ENCODE peak calls at places on chromosomes 4 and X, in seven cellular contexts. F is heart right ventricle, X is left ventricle myocardium inferior, W is OCI-LY7, V is endothelial cell of umbilical vein, O is PC-3, Z is fibroblast of lung. U is an unnamed sample.

GRCh38 chr4:105179539-105180401 is 33.1 kb downstream of the TET2 start:
- DNase-seq in F (no peak), X (no peak), W (no peak), V (no peak), O (no peak), Z (peak), U (no peak)

GRCh38 chr4:116027311-116027710 is 913.9 kb upstream of the NDST4 start:
- DNase-seq in F (no peak), X (no peak), W (no peak), V (peak), O (peak), Z (no peak), U (no peak)

GRCh38 chr4:177761692-177762091 is 319.5 kb upstream of the AGA start:
- DNase-seq in F (no peak), X (no peak), W (no peak), V (no peak), O (no peak), Z (no peak), U (no peak)

GRCh38 chr4:68228568-68228967 is 16.9 kb downstream of the TMPRSS11B start:
- DNase-seq in F (no peak), X (no peak), W (no peak), V (no peak), O (no peak), Z (no peak), U (no peak)

GRCh38 chr4:128332086-128332485 is 44.5 kb upstream of the PGRMC2 start:
- DNase-seq in F (no peak), X (no peak), W (no peak), V (no peak), O (no peak), Z (peak), U (no peak)

GRCh38 chrX:71923516-71923915 is 12.9 kb downstream of the NHSL2 start:
- DNase-seq in F (no peak), X (no peak), W (no peak), V (no peak), O (no peak), Z (peak), U (no peak)

GRCh38 chr4:304987-305680 is at the start of gene ZNF732:
- DNase-seq in F (peak), X (peak), W (no peak), V (peak), O (no peak), Z (peak), U (no peak)

GRCh38 chrX:123797543-123798447 is 62.1 kb upstream of the XIAP start:
- DNase-seq in F (no peak), X (no peak), W (no peak), V (no peak), O (peak), Z (peak), U (no peak)

GRCh38 chr4:95045429-95045828 is 287.7 kb downstream of the BMPR1B start:
- DNase-seq in F (no peak), X (no peak), W (no peak), V (no peak), O (peak), Z (peak), U (no peak)

GRCh38 chr4:2259541-2260267 is 2.2 kb downstream of the MXD4 start:
- DNase-seq in F (no peak), X (peak), W (no peak), V (no peak), O (no peak), Z (no peak), U (no peak)

GRCh38 chr4:24971192-24971591 is 58.4 kb upstream of the CCDC149 start:
- DNase-seq in F (no peak), X (no peak), W (no peak), V (no peak), O (peak), Z (no peak), U (no peak)

GRCh38 chrX:104347860-104348259 is 93.1 kb upstream of the ESX1 start:
- DNase-seq in F (no peak), X (no peak), W (no peak), V (no peak), O (no peak), Z (peak), U (no peak)

GRCh38 chrX:133249659-133250058 is 31.5 kb upstream of the TFDP3 start:
- DNase-seq in F (no peak), X (no peak), W (no peak), V (no peak), O (peak), Z (peak), U (no peak)

GRCh38 chr4:52713456-52713937 is 37.7 kb downstream of the ERVMER34-1 start:
- DNase-seq in F (no peak), X (peak), W (peak), V (peak), O (peak), Z (peak), U (no peak)

GRCh38 chr4:150943126-150943525 is 72.0 kb downstream of the LRBA start:
- DNase-seq in F (no peak), X (no peak), W (no peak), V (peak), O (no peak), Z (no peak), U (no peak)

GRCh38 chr4:123232439-123232838 is 164.2 kb upstream of the SPRY1 start:
- DNase-seq in F (no peak), X (no peak), W (no peak), V (peak), O (peak), Z (peak), U (no peak)

GRCh38 chrX:119790977-119791436 is 423 bp downstream of the RPL39 start:
- DNase-seq in F (peak), X (no peak), W (peak), V (peak), O (peak), Z (peak), U (no peak)

GRCh38 chrX:2608638-2609430 is 82.3 kb upstream of the CD99 start:
- DNase-seq in F (peak), X (peak), W (peak), V (peak), O (peak), Z (peak), U (no peak)

GRCh38 chr4:105162123-105162796 is 15.6 kb downstream of the TET2 start:
- DNase-seq in F (no peak), X (no peak), W (no peak), V (no peak), O (no peak), Z (no peak), U (no peak)

GRCh38 chr4:88610771-88611170 is 18.5 kb downstream of the HERC3 start:
- DNase-seq in F (peak), X (peak), W (no peak), V (no peak), O (no peak), Z (peak), U (no peak)

GRCh38 chr4:48698029-48698901 is 81.8 kb downstream of the FRYL start:
- DNase-seq in F (no peak), X (peak), W (no peak), V (peak), O (peak), Z (peak), U (peak)

GRCh38 chrX:31036895-31037294 is 34.9 kb downstream of the FTHL17 start:
- DNase-seq in F (no peak), X (peak), W (peak), V (peak), O (peak), Z (peak), U (peak)

GRCh38 chr4:1727117-1728031 is 6.1 kb downstream of the TACC3 start:
- DNase-seq in F (peak), X (peak), W (no peak), V (peak), O (peak), Z (peak), U (peak)

GRCh38 chr4:71777891-71778290 is 6.0 kb downstream of the GC start:
- DNase-seq in F (no peak), X (no peak), W (no peak), V (no peak), O (no peak), Z (no peak), U (no peak)

GRCh38 chr4:53576676-53577372 is 14.5 kb downstream of the LNX1 start:
- DNase-seq in F (no peak), X (no peak), W (no peak), V (peak), O (peak), Z (peak), U (no peak)

GRCh38 chrX:45011131-45011530 is 138.1 kb downstream of the KDM6A start:
- DNase-seq in F (no peak), X (no peak), W (no peak), V (no peak), O (peak), Z (peak), U (no peak)

GRCh38 chr4:45122406-45122805 is 396.1 kb upstream of the GNPDA2 start:
- DNase-seq in F (no peak), X (no peak), W (no peak), V (no peak), O (no peak), Z (no peak), U (no peak)

GRCh38 chr4:3369781-3370660 is 71.7 kb upstream of the HGFAC start:
- DNase-seq in F (peak), X (peak), W (no peak), V (peak), O (peak), Z (peak), U (peak)

GRCh38 chrX:118989886-118990285 is 15.5 kb downstream of the LONRF3 start:
- DNase-seq in F (no peak), X (no peak), W (no peak), V (no peak), O (no peak), Z (no peak), U (no peak)

GRCh38 chr4:55807556-55807955 is 12.0 kb upstream of the EXOC1L start:
- DNase-seq in F (no peak), X (no peak), W (no peak), V (no peak), O (no peak), Z (no peak), U (no peak)

GRCh38 chrX:110087485-110088356 is 84.8 kb downstream of the TMEM164 start:
- DNase-seq in F (no peak), X (no peak), W (no peak), V (peak), O (peak), Z (peak), U (peak)

GRCh38 chr4:1784789-1785591 is 8.1 kb upstream of the FGFR3 start:
- DNase-seq in F (peak), X (peak), W (no peak), V (peak), O (no peak), Z (no peak), U (no peak)

GRCh38 chr4:38280323-38280706 is 320.1 kb downstream of the PTTG2 start:
- DNase-seq in F (no peak), X (no peak), W (no peak), V (no peak), O (no peak), Z (no peak), U (no peak)

GRCh38 chr4:180234730-180235129 is 2008.5 kb upstream of the TENM3 start:
- DNase-seq in F (no peak), X (no peak), W (no peak), V (no peak), O (no peak), Z (no peak), U (no peak)

GRCh38 chr4:54548098-54548620 is 109.6 kb upstream of the KIT start:
- DNase-seq in F (no peak), X (no peak), W (no peak), V (no peak), O (no peak), Z (no peak), U (no peak)

GRCh38 chr4:4704267-4704666 is 155.2 kb upstream of the MSX1 start:
- DNase-seq in F (no peak), X (no peak), W (no peak), V (no peak), O (no peak), Z (no peak), U (no peak)

GRCh38 chrX:153519569-153520285 is 2.3 kb downstream of the ATP2B3 start:
- DNase-seq in F (no peak), X (no peak), W (no peak), V (no peak), O (peak), Z (peak), U (no peak)

GRCh38 chrX:140502491-140503229 is 2.2 kb downstream of the SOX3 start:
- DNase-seq in F (no peak), X (no peak), W (no peak), V (no peak), O (no peak), Z (no peak), U (no peak)

GRCh38 chrX:140504371-140505324 is at the start of gene SOX3:
- DNase-seq in F (no peak), X (no peak), W (no peak), V (no peak), O (no peak), Z (no peak), U (no peak)

GRCh38 chrX:140503230-140503585 is 1.7 kb downstream of the SOX3 start:
- DNase-seq in F (no peak), X (no peak), W (no peak), V (no peak), O (no peak), Z (no peak), U (no peak)

GRCh38 chrX:140501940-140502468 is 2.9 kb downstream of the SOX3 start:
- DNase-seq in F (no peak), X (no peak), W (no peak), V (no peak), O (no peak), Z (no peak), U (no peak)

DNA sequence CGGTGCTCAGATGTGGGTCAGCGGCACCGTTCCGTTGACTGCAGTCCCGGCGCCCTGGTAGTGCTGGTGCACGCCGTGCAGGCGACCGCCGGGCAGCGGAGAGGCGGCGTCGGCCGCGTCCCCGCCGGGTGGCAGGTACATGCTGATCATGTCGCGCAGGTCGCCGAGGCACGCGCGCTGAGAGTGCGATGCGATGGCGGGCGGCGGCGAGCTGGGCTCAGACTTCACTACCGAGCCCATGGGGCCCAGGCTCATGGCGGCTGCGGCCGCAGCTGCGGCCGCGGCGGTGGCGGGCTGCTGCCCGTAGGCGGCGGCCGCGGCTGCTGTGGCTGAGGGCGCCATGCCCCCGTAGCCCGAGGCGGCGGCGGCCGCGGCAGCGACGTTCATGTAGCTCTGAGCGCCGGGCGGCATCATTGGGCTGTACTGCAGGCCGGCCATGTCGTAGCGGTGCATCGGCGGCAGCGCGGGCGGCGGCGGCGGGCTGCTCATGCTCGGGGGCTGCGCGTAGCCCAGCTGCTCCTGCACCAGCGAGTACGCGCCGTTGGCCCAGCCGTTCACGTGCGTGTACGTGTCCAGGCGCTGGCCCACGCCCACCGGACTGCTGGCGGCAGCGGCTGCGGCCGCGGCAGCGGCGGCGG is 1.0 kb downstream of the SOX3 start:
- DNase-seq in F (peak), X (no peak), W (no peak), V (peak), O (no peak), Z (peak), U (no peak)
- H3K4me3 ChIP-seq in F (peak), X (peak), W (no peak), V (peak), O (no peak), Z (no peak), U (no peak)

GRCh38 chrX:69424161-69424560 is 80.0 kb upstream of the NALF2 start:
- DNase-seq in F (no peak), X (no peak), W (peak), V (peak), O (peak), Z (no peak), U (no peak)
- TF ChIP-seq CTCF in F (peak), X (peak), W (peak), V (no peak), O (peak), Z (peak), U (peak)

GRCh38 chrX:40108959-40109287 is 11.2 kb upstream of the BCOR start:
- DNase-seq in F (peak), X (peak), W (peak), V (peak), O (peak), Z (peak), U (no peak)
- H3K4me3 ChIP-seq in F (peak), X (peak), W (peak), V (peak), O (peak), Z (peak), U (peak)

DNA sequence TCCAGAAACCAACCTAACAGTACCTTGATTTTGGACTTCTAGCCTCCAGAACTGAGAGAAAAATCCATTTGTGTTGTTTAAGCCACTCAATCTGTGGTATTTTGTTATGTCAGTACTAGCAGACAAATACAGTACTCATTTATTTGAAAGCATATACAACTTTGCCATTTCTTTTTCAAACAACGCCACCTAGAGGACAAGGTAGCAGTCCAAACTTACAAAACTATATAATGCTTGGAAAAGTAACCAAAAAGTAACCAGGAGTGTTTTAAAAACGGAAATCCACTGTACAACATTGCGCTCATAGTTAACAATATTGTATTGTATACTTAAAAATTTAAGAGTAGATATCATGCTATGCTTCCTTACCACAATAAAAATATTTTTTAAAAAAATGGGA is 37.0 kb upstream of the FGF13 start:
- DNase-seq in F (no peak), X (no peak), W (peak), V (no peak), O (peak), Z (no peak), U (no peak)
- TF ChIP-seq CTCF in F (no peak), X (peak), W (peak), V (no peak), O (peak), Z (peak), U (no peak)

DNA sequence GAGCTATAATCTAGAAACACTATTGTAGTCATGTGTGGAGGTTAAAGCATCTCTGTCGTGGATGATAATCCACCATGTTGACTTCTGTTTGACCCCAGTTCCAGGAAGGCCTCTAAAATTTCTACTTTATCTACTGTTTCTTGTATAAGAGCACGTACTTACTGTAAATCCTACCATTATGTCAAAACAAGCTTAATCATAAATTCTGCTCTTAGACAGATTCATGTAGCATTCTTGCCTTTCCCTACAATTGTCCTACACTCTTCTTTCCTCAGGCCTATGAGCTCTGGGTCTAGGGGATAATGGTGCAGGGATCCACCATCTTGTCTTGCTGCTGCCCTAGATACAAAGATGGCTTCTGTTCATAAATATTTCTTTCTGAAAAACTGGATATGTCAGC is 2594.3 kb downstream of the ARAP2 start:
- DNase-seq in F (no peak), X (no peak), W (no peak), V (no peak), O (no peak), Z (no peak), U (no peak)
- H3K4me3 ChIP-seq in F (no peak), X (no peak), W (no peak), V (no peak), O (no peak), Z (no peak), U (no peak)

U was measured in HFF-Myc.